ENCODE peak calls at places on chromosomes 13 and 19, in eight cellular contexts. F, V, W, G, B, U, T and J are unnamed samples.

GRCh38 chr19:41945135-41945766 is 13.9 kb downstream of the RABAC1 start:
- DNase-seq in U (no peak), V (no peak), G (no peak), F (no peak), T (no peak), W (no peak), B (peak; percentile 61), J (no peak)

GRCh38 chr19:18496167-18496979 is 25.5 kb downstream of the ELL start:
- DNase-seq in T (no peak), U (peak; percentile 28), F (no peak), W (no peak), G (peak; percentile 90), B (peak; percentile 89), V (no peak), J (no peak)

GRCh38 chr19:11673608-11674041 is 65.1 kb downstream of the ZNF823 start:
- DNase-seq in F (peak; percentile 77), T (peak; percentile 41), W (peak; percentile 89), V (peak; percentile 21), G (no peak), U (peak; percentile 21), B (peak; percentile 69), J (peak; percentile 24)

GRCh38 chr13:28658796-28659610 is at the start of gene POMP:
- DNase-seq in B (peak; percentile 93), F (peak; percentile 96), V (peak; percentile 83), T (peak; percentile 90), U (peak; percentile 90), W (peak; percentile 99), G (peak; percentile 86), J (peak; percentile 85)

GRCh38 chr19:53884256-53884655 is 2.3 kb downstream of the PRKCG start:
- DNase-seq in W (no peak), G (no peak), V (no peak), B (no peak), F (no peak), T (no peak), U (no peak), J (no peak)

GRCh38 chr19:16888629-16889371 is at the start of gene F2RL3:
- DNase-seq in F (peak; percentile 68), U (no peak), V (no peak), G (no peak), T (no peak), B (peak; percentile 38), W (peak; percentile 91), J (no peak)

GRCh38 chr13:20711301-20712044 is 8.0 kb downstream of the IL17D start:
- DNase-seq in T (no peak), U (peak; percentile 21), F (no peak), B (no peak), W (no peak), G (no peak), V (no peak), J (no peak)

GRCh38 chr19:55460670-55461258 is 678 bp downstream of the ISOC2 start:
- DNase-seq in B (peak; percentile 78), T (peak; percentile 83), G (peak; percentile 42), V (peak; percentile 52), F (peak; percentile 90), W (peak; percentile 97), U (peak; percentile 75), J (no peak)

GRCh38 chr19:45973564-45974338 is at the start of gene NOVA2:
- DNase-seq in U (peak; percentile 88), W (peak; percentile 90), G (peak; percentile 47), F (peak; percentile 82), V (no peak), T (peak; percentile 43), B (peak; percentile 36), J (peak; percentile 12)
- H3K4me3 ChIP-seq in U (peak within 1 kb of the TSS; percentile 55), W (no peak within 1 kb of the TSS), G (no peak within 1 kb of the TSS), F (peak within 1 kb of the TSS; percentile 62), V (no peak within 1 kb of the TSS), T (peak within 1 kb of the TSS; percentile 9), B (peak within 1 kb of the TSS; percentile 41), J (peak within 1 kb of the TSS; percentile 38)

GRCh38 chr19:13060233-13060963 is 42.3 kb downstream of the LYL1 start:
- DNase-seq in G (peak; percentile 50), U (no peak), F (peak; percentile 83), W (no peak), B (no peak), T (no peak), V (no peak), J (no peak)
- H3K4me3 ChIP-seq in G (no peak overlapping the region), U (peak overlapping the region; percentile 53), F (peak overlapping the region; percentile 42), W (no peak overlapping the region), B (peak overlapping the region; percentile 47), T (peak overlapping the region; percentile 40), V (no peak overlapping the region), J (no peak overlapping the region)

GRCh38 chr13:27309401-27309958 is 38.9 kb downstream of the RASL11A start:
- DNase-seq in W (peak; percentile 52), F (no peak), T (no peak), B (no peak), V (no peak), G (no peak), U (peak; percentile 5), J (no peak)

GRCh38 chr13:27309967-27310598 is 39.5 kb downstream of the RASL11A start:
- DNase-seq in G (peak; percentile 56), B (no peak), F (no peak), W (no peak), T (no peak), U (peak; percentile 34), V (no peak), J (no peak)

GRCh38 chr13:27311518-27312208 is 41.0 kb downstream of the RASL11A start:
- DNase-seq in V (no peak), U (no peak), G (no peak), W (peak; percentile 21), F (no peak), B (no peak), T (no peak), J (no peak)

GRCh38 chr13:27306364-27306763 is 35.7 kb downstream of the RASL11A start:
- DNase-seq in B (no peak), F (no peak), W (no peak), V (no peak), T (no peak), U (no peak), G (no peak), J (no peak)

DNA sequence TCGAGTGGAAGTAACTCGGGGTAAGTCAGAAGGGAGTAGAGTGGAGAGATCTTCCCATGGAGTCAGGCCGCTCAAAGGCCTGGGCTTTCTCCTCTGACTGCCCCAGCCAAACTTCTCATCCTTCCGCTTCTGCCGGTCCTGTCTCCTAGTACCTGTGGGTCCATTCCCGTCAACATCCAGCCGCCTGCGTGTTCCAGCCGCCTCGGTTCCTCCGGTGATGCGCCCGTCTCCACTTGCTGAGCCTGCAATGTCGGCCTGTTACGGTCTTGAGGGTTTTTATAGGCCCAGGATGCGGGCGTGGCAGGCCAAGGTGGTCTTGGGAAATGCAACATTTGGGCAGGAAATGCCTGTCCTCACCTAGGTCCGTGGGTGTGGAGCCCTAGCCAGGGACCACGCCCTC is 38.3 kb downstream of the RASL11A start:
- DNase-seq in B (no peak), F (no peak), G (no peak), W (peak; percentile 62), U (no peak), T (no peak), V (no peak), J (no peak)
- H3K4me3 ChIP-seq in B (no peak overlapping the region), F (no peak overlapping the region), G (no peak overlapping the region), W (no peak overlapping the region), U (no peak overlapping the region), T (no peak overlapping the region), V (no peak overlapping the region), J (no peak overlapping the region)

GRCh38 chr19:39517432-39517831 is 2.5 kb downstream of the SELENOV start:
- DNase-seq in F (no peak), V (no peak), U (no peak), T (no peak), G (no peak), B (no peak), W (no peak), J (no peak)

GRCh38 chr19:39516270-39516669 is 1.3 kb downstream of the SELENOV start:
- DNase-seq in W (no peak), V (no peak), U (no peak), B (no peak), F (no peak), G (no peak), T (no peak), J (no peak)

GRCh38 chr19:39515551-39516191 is 732 bp downstream of the SELENOV start:
- DNase-seq in T (no peak), B (no peak), U (no peak), V (no peak), W (no peak), G (no peak), F (no peak), J (no peak)

GRCh38 chr19:39512964-39513363 is 2.0 kb upstream of the SELENOV start:
- DNase-seq in V (no peak), T (no peak), U (no peak), B (no peak), W (no peak), F (no peak), G (no peak), J (no peak)

DNA sequence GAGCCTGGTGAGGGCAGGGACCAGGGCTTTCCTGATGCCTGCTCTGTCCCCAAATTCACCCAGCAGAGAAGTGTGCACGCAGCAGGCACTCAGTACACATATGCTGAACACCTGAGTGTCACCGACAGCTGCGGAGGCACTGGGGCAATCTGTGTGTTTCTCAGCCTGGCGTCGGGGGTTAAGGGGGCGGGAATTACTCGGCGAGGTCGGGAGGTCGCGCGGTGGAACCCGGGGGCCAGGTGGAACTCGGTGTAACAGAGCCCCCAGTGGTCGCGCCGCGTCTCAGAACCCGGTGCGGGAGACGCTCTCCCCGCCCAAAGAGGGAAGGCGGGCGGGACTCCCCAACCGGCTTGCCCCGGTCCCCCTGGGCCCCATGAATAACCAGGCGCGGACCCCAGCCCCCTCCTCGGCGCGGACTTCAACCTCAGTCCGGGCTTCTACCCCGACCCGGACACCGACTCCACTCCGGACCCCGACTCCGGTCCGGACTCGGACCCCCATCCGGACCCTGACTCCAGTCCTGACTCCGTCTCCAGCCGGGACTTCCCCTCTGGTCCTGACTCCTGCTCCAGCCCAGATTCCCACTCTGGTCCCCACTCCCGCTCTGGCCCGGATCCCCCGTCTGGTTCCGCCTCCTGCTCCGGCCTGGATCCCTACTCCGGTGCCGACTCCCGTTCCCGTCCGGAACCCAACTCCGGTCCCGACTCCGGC is at the start of gene SELENOV:
- DNase-seq in T (no peak), U (no peak), V (no peak), B (no peak), F (no peak), G (no peak), W (no peak), J (no peak)
- H3K4me3 ChIP-seq in T (no peak within 1 kb of the TSS), U (peak within 1 kb of the TSS; percentile 42), V (peak within 1 kb of the TSS; percentile 18), B (peak within 1 kb of the TSS; percentile 46), F (peak within 1 kb of the TSS; percentile 36), G (peak within 1 kb of the TSS; percentile 42), W (no peak within 1 kb of the TSS), J (peak within 1 kb of the TSS; percentile 20)